ENCODE peak calls at places on chromosomes 5 and 9, in six cellular contexts. O is adrenal gland, E is neuronal stem cell, Z is H1, M is suprapubic skin, W is ovary. C is an unnamed sample.

GRCh38 chr5:53479656-53480473 is 564 bp upstream of the FST start:
- DNase-seq in O (peak; percentile 39), E (peak; percentile 61), Z (no peak), M (peak; percentile 80), W (no peak), C (peak; percentile 52)

GRCh38 chr9:131394464-131395026 is 659 bp downstream of the PRRC2B start:
- DNase-seq in O (peak; percentile 59), E (no peak), Z (no peak), M (peak; percentile 72), W (peak; percentile 60), C (peak; percentile 42)

GRCh38 chr9:68706579-68707201 is 1.6 kb downstream of the PIP5K1B start:
- DNase-seq in O (no peak), E (no peak), Z (no peak), M (no peak), W (no peak), C (no peak)

GRCh38 chr9:98185021-98185567 is 7.3 kb downstream of the CORO2A start:
- DNase-seq in O (no peak), E (no peak), Z (no peak), M (no peak), W (no peak), C (no peak)

GRCh38 chr9:114423181-114423580 is 35.4 kb upstream of the AKNA start:
- DNase-seq in O (no peak), E (no peak), Z (no peak), M (no peak), W (no peak), C (no peak)

GRCh38 chr9:32524558-32525461 is 1.2 kb downstream of the RIGI start:
- DNase-seq in O (no peak), E (no peak), Z (no peak), M (no peak), W (peak; percentile 12), C (peak; percentile 24)

GRCh38 chr5:150515446-150515845 is 7.5 kb downstream of the NDST1 start:
- DNase-seq in O (no peak), E (no peak), Z (no peak), M (no peak), W (peak; percentile 58), C (no peak)

GRCh38 chr5:170429014-170429413 is 39.8 kb upstream of the KCNMB1 start:
- DNase-seq in O (no peak), E (no peak), Z (no peak), M (no peak), W (no peak), C (no peak)

GRCh38 chr5:118506453-118506852 is 481.9 kb downstream of the DTWD2 start:
- DNase-seq in O (no peak), E (no peak), Z (no peak), M (no peak), W (no peak), C (no peak)

GRCh38 chr5:95422842-95423241 is 31.7 kb downstream of the FAM81B start:
- DNase-seq in O (peak; percentile 19), E (no peak), Z (no peak), M (no peak), W (no peak), C (no peak)

GRCh38 chr5:129244478-129244877 is 149.9 kb downstream of the ISOC1 start:
- DNase-seq in O (no peak), E (no peak), Z (no peak), M (no peak), W (no peak), C (no peak)

GRCh38 chr5:98581416-98581999 is 192.0 kb upstream of the RGMB start:
- DNase-seq in O (no peak), E (no peak), Z (no peak), M (no peak), W (no peak), C (no peak)

GRCh38 chr5:115549154-115549553 is 4.6 kb upstream of the FEM1C start:
- DNase-seq in O (no peak), E (no peak), Z (peak; percentile 63), M (no peak), W (no peak), C (no peak)

GRCh38 chr9:128420060-128420650 is 502 bp upstream of the CERCAM start:
- DNase-seq in O (peak; percentile 52), E (peak; percentile 62), Z (no peak), M (no peak), W (peak; percentile 68), C (peak; percentile 61)

GRCh38 chr5:411728-412127 is 31.2 kb upstream of the EXOC3 start:
- DNase-seq in O (no peak), E (no peak), Z (no peak), M (peak; percentile 46), W (no peak), C (no peak)

GRCh38 chr5:32174011-32174866 is at the start of gene GOLPH3:
- DNase-seq in O (peak; percentile 96), E (peak; percentile 89), Z (peak; percentile 62), M (peak; percentile 97), W (peak; percentile 93), C (peak; percentile 95)

GRCh38 chr5:18216729-18217128 is 582.5 kb downstream of the TAF11L14 start:
- DNase-seq in O (no peak), E (no peak), Z (no peak), M (no peak), W (no peak), C (no peak)

GRCh38 chr5:1498623-1499416 is 24.9 kb downstream of the LPCAT1 start:
- DNase-seq in O (no peak), E (no peak), Z (no peak), M (no peak), W (no peak), C (no peak)

GRCh38 chr5:398475-399295 is 44.3 kb upstream of the EXOC3 start:
- DNase-seq in O (no peak), E (no peak), Z (no peak), M (peak; percentile 70), W (peak; percentile 33), C (peak; percentile 13)

GRCh38 chr5:124783794-124784193 is 37.4 kb upstream of the ZNF608 start:
- DNase-seq in O (no peak), E (no peak), Z (no peak), M (no peak), W (no peak), C (no peak)

GRCh38 chr9:74412236-74412979 is 84.7 kb upstream of the RORB start:
- DNase-seq in O (no peak), E (no peak), Z (no peak), M (no peak), W (no peak), C (no peak)

GRCh38 chr5:174300941-174301761 is 255.6 kb downstream of the NSG2 start:
- DNase-seq in O (peak; percentile 35), E (peak; percentile 54), Z (no peak), M (no peak), W (no peak), C (no peak)

GRCh38 chr9:99345451-99345850 is 123.4 kb downstream of the SEC61B start:
- DNase-seq in O (no peak), E (no peak), Z (no peak), M (no peak), W (no peak), C (no peak)

GRCh38 chr9:116646661-116647514 is 40.2 kb upstream of the TRIM32 start:
- DNase-seq in O (no peak), E (peak; percentile 23), Z (no peak), M (no peak), W (no peak), C (no peak)

GRCh38 chr9:134656334-134657034 is 14.9 kb downstream of the COL5A1 start:
- DNase-seq in O (no peak), E (no peak), Z (no peak), M (no peak), W (no peak), C (no peak)

GRCh38 chr5:14038341-14038959 is 94.0 kb upstream of the DNAH5 start:
- DNase-seq in O (no peak), E (no peak), Z (no peak), M (no peak), W (no peak), C (no peak)

GRCh38 chr9:110058304-110058953 is 149.5 kb downstream of the C9orf152 start:
- DNase-seq in O (peak; percentile 67), E (no peak), Z (peak; percentile 66), M (no peak), W (no peak), C (peak; percentile 78)

GRCh38 chr5:68171101-68171558 is 44.4 kb upstream of the PIK3R1 start:
- DNase-seq in O (peak; percentile 74), E (peak; percentile 31), Z (no peak), M (peak; percentile 86), W (peak; percentile 89), C (peak; percentile 34)

GRCh38 chr9:22813520-22813919 is 366.9 kb downstream of the DMRTA1 start:
- DNase-seq in O (no peak), E (peak; percentile 18), Z (no peak), M (no peak), W (no peak), C (no peak)

GRCh38 chr5:178651046-178651810 is 24.4 kb upstream of the CLK4 start:
- DNase-seq in O (no peak), E (no peak), Z (no peak), M (no peak), W (no peak), C (no peak)

GRCh38 chr5:72197393-72197792 is 90.1 kb downstream of the MAP1B start:
- DNase-seq in O (no peak), E (no peak), Z (no peak), M (no peak), W (no peak), C (no peak)

DNA sequence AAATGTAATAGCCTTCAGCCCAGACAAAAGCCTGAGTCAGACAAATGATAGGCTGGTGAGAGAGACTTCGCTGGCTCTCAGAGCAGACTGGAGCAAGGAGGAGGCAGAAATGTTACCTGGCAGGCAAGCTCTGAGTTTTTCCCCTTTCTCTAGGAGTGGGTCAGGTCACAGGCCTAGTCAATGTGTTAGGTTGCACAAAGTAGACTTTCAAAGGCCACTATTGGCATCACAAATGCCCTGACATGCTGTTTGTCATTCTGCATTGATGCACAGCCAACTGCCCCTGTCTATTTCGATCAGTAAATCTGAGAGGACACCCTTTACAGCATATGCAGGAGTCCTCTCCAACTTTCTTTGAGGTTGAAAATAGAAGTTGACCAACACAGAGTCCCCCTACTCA is 15.5 kb upstream of the C1QTNF3 start:
- DNase-seq in O (no peak), E (no peak), Z (no peak), M (no peak), W (no peak), C (no peak)
- H3K4me3 ChIP-seq in O (no peak overlapping the region), E (no peak overlapping the region), Z (no peak overlapping the region), M (no peak overlapping the region), W (no peak overlapping the region), C (no peak overlapping the region)

GRCh38 chr9:93946338-93946712 is 8.8 kb downstream of the BARX1 start:
- DNase-seq in O (no peak), E (no peak), Z (no peak), M (no peak), W (no peak), C (no peak)
- H3K27ac ChIP-seq in O (no peak overlapping the region), E (no peak overlapping the region), Z (no peak overlapping the region), M (no peak overlapping the region), W (no peak overlapping the region), C (no peak overlapping the region)

DNA sequence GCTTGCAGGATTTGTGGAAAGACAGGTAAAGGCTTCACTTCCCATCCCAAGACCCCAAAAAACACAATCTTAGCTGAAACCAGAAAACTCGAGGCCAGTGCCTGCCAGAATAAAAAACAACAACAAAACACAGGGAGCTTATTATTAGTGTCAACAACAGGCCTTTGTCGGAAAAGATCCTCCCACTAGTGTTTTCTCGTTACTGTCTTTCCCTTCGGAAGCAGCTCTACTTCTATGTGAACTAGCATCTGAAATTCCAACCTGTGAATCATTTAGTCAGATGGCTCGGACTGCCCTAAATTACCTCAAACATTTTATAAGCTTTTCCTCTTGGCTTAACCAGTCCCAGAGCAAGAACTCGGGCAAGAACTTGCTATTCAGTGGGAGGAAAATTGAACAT is 122.2 kb upstream of the GNA14 start:
- DNase-seq in O (no peak), E (no peak), Z (no peak), M (no peak), W (no peak), C (no peak)
- H3K4me3 ChIP-seq in O (no peak overlapping the region), E (no peak overlapping the region), Z (no peak overlapping the region), M (no peak overlapping the region), W (no peak overlapping the region), C (no peak overlapping the region)

GRCh38 chr5:75048457-75048953 is 3.9 kb downstream of the GCNT4 start:
- DNase-seq in O (no peak), E (no peak), Z (no peak), M (no peak), W (no peak), C (no peak)
- H3K27ac ChIP-seq in O (no peak overlapping the region), E (no peak overlapping the region), Z (no peak overlapping the region), M (no peak overlapping the region), W (no peak overlapping the region), C (no peak overlapping the region)

C was measured in colonic mucosa.